ENCODE peak calls at places on chromosomes 5 and 9, in four cellular contexts. One of them, this sample, is unnamed.

GRCh38 chr5:14492341-14492964 is 89.1 kb upstream of the OTULINL start:
- DNase-seq in left cardiac atrium: no peak
- DNase-seq in NCI-H1105: no peak
- DNase-seq in WTC11: no peak
- DNase-seq in this sample: no peak

GRCh38 chr5:52580921-52581320 is 206.8 kb upstream of the ITGA1 start:
- DNase-seq in NCI-H1105: no peak
- DNase-seq in left cardiac atrium: peak
- DNase-seq in WTC11: no peak
- DNase-seq in this sample: no peak

GRCh38 chr9:123359546-123359945 is 3.5 kb downstream of the CRB2 start:
- DNase-seq in WTC11: no peak
- DNase-seq in left cardiac atrium: no peak
- DNase-seq in NCI-H1105: no peak
- DNase-seq in this sample: no peak

GRCh38 chr9:10704720-10705119 is 91.9 kb upstream of the PTPRD start:
- DNase-seq in WTC11: no peak
- DNase-seq in left cardiac atrium: no peak
- DNase-seq in NCI-H1105: no peak
- DNase-seq in this sample: no peak

GRCh38 chr9:36867672-36868471 is 166.2 kb downstream of the PAX5 start:
- DNase-seq in NCI-H1105: peak
- DNase-seq in left cardiac atrium: no peak
- DNase-seq in WTC11: no peak
- DNase-seq in this sample: no peak

GRCh38 chr5:158126442-158127399 is 267.8 kb upstream of the CLINT1 start:
- DNase-seq in WTC11: no peak
- DNase-seq in left cardiac atrium: no peak
- DNase-seq in NCI-H1105: no peak
- DNase-seq in this sample: no peak

GRCh38 chr9:97770808-97771372 is 73.8 kb upstream of the XPA start:
- DNase-seq in left cardiac atrium: no peak
- DNase-seq in WTC11: no peak
- DNase-seq in NCI-H1105: no peak
- DNase-seq in this sample: no peak

GRCh38 chr9:122445155-122445749 is 32.5 kb downstream of the OR1J1 start:
- DNase-seq in WTC11: no peak
- DNase-seq in left cardiac atrium: no peak
- DNase-seq in NCI-H1105: no peak
- DNase-seq in this sample: no peak

GRCh38 chr5:126849101-126849678 is 72.3 kb downstream of the LMNB1 start:
- DNase-seq in WTC11: no peak
- DNase-seq in NCI-H1105: no peak
- DNase-seq in left cardiac atrium: peak
- DNase-seq in this sample: no peak

GRCh38 chr5:124996023-124996763 is 249.8 kb upstream of the ZNF608 start:
- DNase-seq in left cardiac atrium: no peak
- DNase-seq in NCI-H1105: no peak
- DNase-seq in WTC11: no peak
- DNase-seq in this sample: no peak

GRCh38 chr5:155915626-155916025 is 411.3 kb upstream of the SGCD start:
- DNase-seq in NCI-H1105: no peak
- DNase-seq in left cardiac atrium: no peak
- DNase-seq in WTC11: no peak
- DNase-seq in this sample: no peak

GRCh38 chr5:15243301-15244020 is 256.5 kb upstream of the FBXL7 start:
- DNase-seq in WTC11: no peak
- DNase-seq in NCI-H1105: no peak
- DNase-seq in left cardiac atrium: no peak
- DNase-seq in this sample: no peak

GRCh38 chr9:10613413-10613812 is 611 bp upstream of the PTPRD start:
- DNase-seq in left cardiac atrium: no peak
- DNase-seq in WTC11: no peak
- DNase-seq in NCI-H1105: no peak
- DNase-seq in this sample: no peak

This sample was measured in activated naive CD4-positive, alpha-beta T cell treated with anti-CD3 and anti-CD28 coated beads for 36 hours.